ENCODE peak calls at places on chromosomes 12 and 14, in eight cellular contexts. H is tibial nerve; Z is tibial artery; Y is left lung; M is iPS DF 6.9; A is fibroblast of lung; Q is psoas muscle; K is naive thymus-derived CD4-positive, alpha-beta T cell. E is an unnamed sample. For H3K9me3, the result is how much of the 10 kb centered on the place peaks cover.

GRCh38 chr12:60842166-60842565 is 1246.3 kb downstream of the SLC16A7 start:
- DNase-seq in K (no peak), Y (no peak), H (no peak), Z (no peak), Q (no peak), M (no peak), A (peak), E (no peak)

GRCh38 chr12:113333877-113334785 is 778 bp downstream of the SLC8B1 start:
- DNase-seq in K (peak), M (no peak), H (no peak), Z (peak), A (no peak), Y (peak), Q (no peak), E (no peak)

GRCh38 chr14:104132981-104133380 is 5.4 kb upstream of the KIF26A start:
- DNase-seq in H (no peak), M (no peak), K (no peak), Z (no peak), Y (peak), Q (peak), A (no peak), E (peak)

GRCh38 chr12:12466157-12466556 is 96.5 kb downstream of the DUSP16 start:
- DNase-seq in Z (no peak), K (peak), A (no peak), H (no peak), Q (no peak), Y (no peak), M (no peak), E (peak)

GRCh38 chr14:89910706-89911017 is 43.9 kb downstream of the EFCAB11 start:
- DNase-seq in A (no peak), Q (no peak), H (no peak), Y (no peak), M (no peak), Z (no peak), K (no peak), E (no peak)

GRCh38 chr12:89645434-89645833 is 63.2 kb downstream of the ATP2B1 start:
- DNase-seq in A (no peak), M (no peak), H (no peak), Q (no peak), Y (no peak), K (no peak), Z (no peak), E (no peak)

GRCh38 chr14:22099942-22100763 is 426.5 kb upstream of the OR4E1 start:
- DNase-seq in Z (peak), M (peak), H (peak), Q (peak), A (peak), K (peak), Y (no peak), E (peak)

GRCh38 chr14:99262977-99263448 is 9.0 kb downstream of the BCL11B start:
- DNase-seq in K (no peak), Y (no peak), M (no peak), H (no peak), Z (no peak), A (no peak), Q (no peak), E (no peak)

GRCh38 chr14:64502476-64503183 is 1.0 kb downstream of the ZBTB25 start:
- DNase-seq in K (peak), M (no peak), H (no peak), Z (no peak), A (peak), Q (no peak), Y (no peak), E (no peak)

GRCh38 chr12:94263011-94263786 is 114.8 kb downstream of the PLXNC1 start:
- DNase-seq in Q (no peak), M (no peak), Z (no peak), A (no peak), H (no peak), K (peak), Y (no peak), E (peak)

GRCh38 chr12:58176296-58176869 is 235.0 kb downstream of the ATP23 start:
- DNase-seq in Q (no peak), Z (no peak), M (peak), Y (no peak), K (no peak), A (peak), H (no peak), E (no peak)

GRCh38 chr12:87274594-87275245 is 754.5 kb downstream of the C12orf50 start:
- DNase-seq in H (no peak), Q (no peak), Z (no peak), Y (no peak), K (no peak), A (peak), M (peak), E (no peak)

GRCh38 chr12:9372202-9372601 is 164.0 kb upstream of the PZP start:
- DNase-seq in H (no peak), A (peak), Y (no peak), Z (no peak), K (no peak), Q (no peak), M (peak), E (no peak)

GRCh38 chr12:53052419-53053222 is 2.8 kb downstream of the TNS2 start:
- DNase-seq in M (no peak), Z (peak), H (peak), A (peak), Q (peak), Y (peak), K (no peak), E (no peak)

GRCh38 chr12:98456583-98457573 is 58.5 kb upstream of the TMPO start:
- DNase-seq in Y (peak), K (no peak), M (peak), A (peak), H (no peak), Z (peak), Q (peak), E (no peak)

GRCh38 chr12:50598321-50598862 is 93.6 kb downstream of the DIP2B start:
- DNase-seq in Y (no peak), H (no peak), K (no peak), Z (no peak), A (peak), Q (no peak), M (no peak), E (no peak)

GRCh38 chr14:56154321-56154720 is 36.1 kb downstream of the PELI2 start:
- DNase-seq in Z (no peak), A (no peak), M (no peak), Y (no peak), K (no peak), Q (no peak), H (no peak), E (no peak)

GRCh38 chr12:59736786-59737185 is 141.0 kb downstream of the SLC16A7 start:
- DNase-seq in A (peak), M (no peak), H (no peak), Z (no peak), Y (no peak), K (no peak), Q (no peak), E (no peak)

GRCh38 chr14:104977681-104978647 is at the start of gene AHNAK2:
- DNase-seq in H (no peak), Q (peak), Y (peak), M (peak), A (peak), Z (peak), K (peak), E (peak)

GRCh38 chr12:71533703-71534102 is 94.1 kb downstream of the LGR5 start:
- DNase-seq in Q (no peak), Z (no peak), A (no peak), H (no peak), Y (no peak), K (no peak), M (no peak), E (no peak)

GRCh38 chr12:100364334-100364733 is 7.5 kb downstream of the SLC17A8 start:
- DNase-seq in M (no peak), Q (no peak), Z (no peak), K (no peak), Y (no peak), H (no peak), A (no peak), E (no peak)

GRCh38 chr14:32457213-32457920 is 128.3 kb downstream of the AKAP6 start:
- DNase-seq in Y (no peak), M (no peak), H (no peak), K (no peak), Z (no peak), A (peak), Q (no peak), E (no peak)

GRCh38 chr12:69064734-69065413 is 131.9 kb upstream of the CPM start:
- DNase-seq in Q (no peak), M (no peak), Z (no peak), H (no peak), A (no peak), Y (no peak), K (no peak), E (no peak)

GRCh38 chr14:59482471-59483331 is 1.5 kb downstream of the L3HYPDH start:
- DNase-seq in Q (no peak), H (no peak), Z (peak), Y (no peak), A (peak), K (no peak), M (no peak), E (no peak)

GRCh38 chr12:97038859-97039258 is 131.8 kb downstream of the NEDD1 start:
- DNase-seq in A (no peak), Z (no peak), K (no peak), M (no peak), Y (no peak), H (no peak), Q (no peak), E (no peak)

GRCh38 chr12:31210104-31210503 is 115.8 kb downstream of the SINHCAF start:
- DNase-seq in H (no peak), A (peak), Q (no peak), M (no peak), Y (no peak), K (no peak), Z (no peak), E (no peak)
- H3K9me3 ChIP-seq in H (under half), A (under half), Q (under half), M (under half), Y (under half), K (under half), Z (under half), E (under half)

DNA sequence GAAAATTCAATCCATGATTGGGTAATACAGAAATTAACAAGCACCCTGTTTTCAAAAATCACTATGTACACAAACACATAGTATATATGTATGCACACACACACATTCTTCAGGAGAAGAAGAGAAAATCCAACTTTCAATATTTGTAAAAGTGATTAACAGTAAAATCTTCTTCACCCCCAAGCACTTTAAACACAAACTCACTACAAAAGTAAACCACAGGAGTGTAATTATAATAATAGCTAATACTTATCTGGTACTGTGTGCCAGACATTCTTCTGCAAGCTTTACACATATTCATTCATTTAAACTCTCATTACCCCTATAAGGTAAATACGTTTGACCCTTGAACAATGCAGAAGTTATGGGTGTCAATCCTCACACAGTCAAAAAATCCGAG is 233.0 kb downstream of the PHLDA1 start:
- DNase-seq in M (no peak), H (no peak), K (no peak), Z (no peak), A (no peak), Y (no peak), Q (no peak), E (no peak)
- H3K9me3 ChIP-seq in M (under half), H (under half), K (under half), Z (under half), A (under half), Y (under half), Q (under half), E (under half)

GRCh38 chr12:22339691-22340090 is 5.2 kb upstream of the ST8SIA1 start:
- DNase-seq in H (no peak), Q (no peak), M (no peak), K (no peak), Z (no peak), A (no peak), Y (no peak), E (no peak)

GRCh38 chr12:22334696-22335290 is at the start of gene ST8SIA1:
- DNase-seq in Y (peak), Q (peak), Z (peak), M (no peak), H (peak), A (peak), K (peak), E (peak)

GRCh38 chr12:22340143-22340542 is 5.6 kb upstream of the ST8SIA1 start:
- DNase-seq in Q (no peak), Y (peak), K (no peak), Z (no peak), A (no peak), H (no peak), M (no peak), E (no peak)
- H3K9me3 ChIP-seq in Q (under half), Y (under half), K (under half), Z (under half), A (under half), H (under half), M (under half), E (under half)

DNA sequence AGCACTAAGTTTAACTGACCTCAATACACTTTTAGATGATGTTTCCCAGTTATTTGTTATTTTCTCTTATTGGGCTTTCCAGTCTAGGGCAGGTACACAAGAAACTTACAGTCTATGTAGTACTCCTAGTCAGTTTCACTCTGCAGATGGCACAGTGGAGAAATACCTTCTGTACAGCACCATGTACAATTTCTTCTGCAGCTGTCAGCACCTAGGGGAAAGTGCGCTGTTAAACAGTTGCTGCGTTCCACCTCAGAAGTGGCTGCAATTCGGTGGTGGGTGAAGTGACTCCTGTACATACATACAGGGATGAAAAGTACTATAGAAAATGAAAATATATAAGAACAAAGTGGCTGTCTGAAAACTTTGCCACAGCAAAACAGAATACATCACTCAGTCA is 48.3 kb downstream of the NOVA1 start:
- DNase-seq in Z (no peak), Y (no peak), M (no peak), Q (no peak), K (no peak), A (no peak), H (no peak), E (no peak)
- H3K9me3 ChIP-seq in Z (under half), Y (under half), M (under half), Q (under half), K (under half), A (under half), H (under half), E (under half)

GRCh38 chr12:133083345-133083744 is 2.6 kb downstream of the ZNF140 start:
- DNase-seq in Q (no peak), M (no peak), A (no peak), Z (no peak), H (no peak), K (no peak), Y (no peak), E (no peak)

GRCh38 chr12:133080619-133081407 is at the start of gene ZNF140:
- DNase-seq in Z (peak), Y (peak), H (peak), A (peak), M (peak), Q (peak), K (peak), E (peak)

GRCh38 chr12:133080051-133080618 is 588 bp upstream of the ZNF140 start:
- DNase-seq in Z (peak), Y (peak), A (peak), M (peak), Q (peak), K (peak), H (peak), E (peak)

DNA sequence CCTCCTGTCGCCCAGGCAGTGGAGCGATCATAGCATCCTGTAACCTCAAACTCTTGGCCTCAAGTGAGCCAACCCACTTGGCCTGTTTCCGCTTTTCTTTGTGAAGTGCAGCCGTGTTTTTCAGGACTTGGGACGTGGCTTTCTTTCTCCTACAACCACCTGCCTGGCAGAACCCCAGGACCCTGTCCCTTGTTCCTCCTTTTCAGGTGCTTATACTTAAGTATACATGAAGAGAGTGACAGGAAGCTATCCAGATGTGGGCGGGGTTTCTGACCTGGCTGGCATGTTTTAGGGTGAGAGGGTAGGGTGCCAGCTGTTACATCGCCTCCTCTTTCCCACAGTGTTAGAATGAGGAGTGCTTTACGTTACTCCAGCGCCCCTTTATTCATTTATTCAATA is 684 bp downstream of the ZNF140 start:
- DNase-seq in H (no peak), M (no peak), Y (no peak), Z (peak), Q (no peak), A (no peak), K (no peak), E (no peak)
- H3K9me3 ChIP-seq in H (half or more), M (under half), Y (half or more), Z (under half), Q (half or more), A (under half), K (under half), E (under half)

E was measured in T-helper 17 cell.